ENCODE peak calls at places on chromosomes 6 and 20, in six cellular contexts. Z, O, Y, V, U and E are unnamed samples.

GRCh38 chr6:79909517-79909916 is 37.8 kb downstream of the ELOVL4 start:
- DNase-seq in Z (no peak), V (no peak), U (no peak), O (no peak), Y (no peak), E (no peak)

GRCh38 chr6:2264932-2265331 is 19.5 kb upstream of the GMDS start:
- DNase-seq in V (no peak), U (no peak), O (no peak), Z (no peak), Y (no peak), E (no peak)

GRCh38 chr20:63881451-63882226 is 13.3 kb upstream of the DNAJC5 start:
- DNase-seq in Z (no peak), U (no peak), O (no peak), V (no peak), Y (no peak), E (no peak)

GRCh38 chr6:23413327-23414203 is 712.5 kb upstream of the NRSN1 start:
- DNase-seq in Z (no peak), O (no peak), Y (no peak), U (no peak), V (no peak), E (no peak)

GRCh38 chr6:54377776-54378175 is 69.5 kb downstream of the TINAG start:
- DNase-seq in U (no peak), Y (no peak), V (no peak), Z (no peak), O (no peak), E (no peak)

GRCh38 chr6:88359530-88360202 is 193.5 kb upstream of the CNR1 start:
- DNase-seq in Z (no peak), Y (no peak), V (no peak), U (no peak), O (no peak), E (no peak)

GRCh38 chr20:53657289-53657678 is 63.6 kb upstream of the ZNF217 start:
- DNase-seq in V (no peak), O (no peak), Z (no peak), Y (no peak), U (no peak), E (no peak)

GRCh38 chr20:8661229-8662023 is 407.5 kb upstream of the PLCB4 start:
- DNase-seq in Z (no peak), V (no peak), Y (no peak), U (no peak), O (no peak), E (no peak)

GRCh38 chr20:63461364-63461763 is 11.1 kb downstream of the KCNQ2 start:
- DNase-seq in V (no peak), Z (no peak), Y (no peak), O (no peak), U (no peak), E (no peak)

GRCh38 chr6:1667012-1667804 is 57.5 kb downstream of the FOXC1 start:
- DNase-seq in Y (no peak), O (no peak), Z (no peak), U (no peak), V (no peak), E (no peak)

GRCh38 chr20:4973330-4974097 is 27.8 kb downstream of the SLC23A2 start:
- DNase-seq in U (no peak), V (no peak), Y (no peak), Z (no peak), O (peak), E (peak)

GRCh38 chr20:18928626-18929025 is 115.0 kb downstream of the SCP2D1 start:
- DNase-seq in Y (no peak), Z (no peak), V (no peak), U (no peak), O (no peak), E (no peak)

GRCh38 chr6:48176909-48177308 is 65.9 kb upstream of the PTCHD4 start:
- DNase-seq in O (no peak), V (no peak), U (no peak), Y (no peak), Z (no peak), E (no peak)

GRCh38 chr6:118350881-118351430 is 197.1 kb upstream of the PLN start:
- DNase-seq in U (no peak), Y (no peak), O (no peak), Z (no peak), V (no peak), E (no peak)

GRCh38 chr6:158926429-158926828 is 73.6 kb downstream of the RSPH3 start:
- DNase-seq in Y (no peak), U (no peak), Z (no peak), V (no peak), O (no peak), E (no peak)

GRCh38 chr6:5287205-5287965 is 26.1 kb downstream of the FARS2 start:
- DNase-seq in Z (no peak), U (no peak), Y (no peak), V (no peak), O (no peak), E (peak)

GRCh38 chr20:19351542-19351941 is 139.1 kb downstream of the SLC24A3 start:
- DNase-seq in V (no peak), Z (no peak), U (no peak), O (no peak), Y (no peak), E (no peak)

GRCh38 chr6:168133707-168134398 is 54.8 kb upstream of the FRMD1 start:
- DNase-seq in V (peak), Y (no peak), Z (no peak), O (no peak), U (no peak), E (no peak)

GRCh38 chr6:156782691-156783320 is 5.6 kb downstream of the ARID1B start:
- DNase-seq in O (no peak), Y (no peak), Z (no peak), V (no peak), U (no peak), E (no peak)

GRCh38 chr20:58942549-58942948 is 38.5 kb upstream of the NELFCD start:
- DNase-seq in U (no peak), Z (no peak), V (no peak), O (no peak), Y (no peak), E (no peak)

GRCh38 chr6:36769161-36769675 is 70.0 kb downstream of the CPNE5 start:
- DNase-seq in U (no peak), Y (no peak), Z (peak), O (no peak), V (no peak), E (no peak)

GRCh38 chr6:143757346-143757832 is 79.6 kb downstream of the PHACTR2 start:
- DNase-seq in Z (no peak), U (no peak), O (no peak), Y (no peak), V (no peak), E (no peak)

GRCh38 chr6:45500924-45501816 is 123.4 kb upstream of the SUPT3H start:
- DNase-seq in O (no peak), Z (no peak), U (no peak), V (no peak), Y (no peak), E (no peak)

GRCh38 chr6:168326294-168327261 is 7.0 kb upstream of the DACT2 start:
- DNase-seq in Y (no peak), O (no peak), V (no peak), Z (no peak), U (no peak), E (no peak)

GRCh38 chr6:49072146-49072545 is 390.9 kb downstream of the MMUT start:
- DNase-seq in U (no peak), Y (no peak), V (no peak), Z (no peak), O (no peak), E (no peak)